ENCODE peak calls at places on chromosomes 1 and 21, in seven cellular contexts. U is C1 segment of cervical spinal cord; L is left ventricle myocardium inferior; K is ACHN; Z is germinal center; E is CD8-positive, alpha-beta T cell; O is RPMI7951. Y is an unnamed sample.

GRCh38 chr1:156106624-156107488 is 7.7 kb upstream of the LMNA start:
- DNase-seq in K (no peak), O (no peak), E (no peak), U (no peak), Z (no peak), L (no peak), Y (peak)

GRCh38 chr1:212432163-212432705 is 486 bp upstream of the NENF start:
- DNase-seq in Z (no peak), U (no peak), E (no peak), L (no peak), O (no peak), K (peak), Y (no peak)

GRCh38 chr1:116494745-116495144 is 76.1 kb downstream of the CD58 start:
- DNase-seq in E (no peak), O (no peak), U (no peak), K (no peak), Z (no peak), L (no peak), Y (no peak)

GRCh38 chr1:159282118-159282517 is 20.0 kb upstream of the FCER1A start:
- DNase-seq in O (peak), L (no peak), Z (no peak), U (no peak), K (no peak), E (no peak), Y (peak)

GRCh38 chr1:234960722-234961467 is 167.7 kb downstream of the TOMM20 start:
- DNase-seq in O (no peak), L (no peak), E (no peak), Z (no peak), K (no peak), U (no peak), Y (no peak)

GRCh38 chr1:24961961-24962861 is 32.1 kb upstream of the RUNX3 start:
- DNase-seq in L (no peak), U (no peak), K (no peak), E (no peak), Z (no peak), O (no peak), Y (peak)

GRCh38 chr21:34604556-34604955 is 10.4 kb downstream of the RCAN1 start:
- DNase-seq in U (no peak), Z (no peak), K (no peak), E (no peak), L (no peak), O (no peak), Y (no peak)

GRCh38 chr1:183319051-183319450 is 99.1 kb downstream of the NMNAT2 start:
- DNase-seq in O (no peak), Z (no peak), U (no peak), K (no peak), L (no peak), E (no peak), Y (no peak)

GRCh38 chr1:201560328-201561194 is 21.6 kb downstream of the NAV1 start:
- DNase-seq in E (no peak), Z (no peak), U (no peak), K (no peak), L (no peak), O (no peak), Y (no peak)

GRCh38 chr1:114457675-114458074 is 53.3 kb downstream of the TRIM33 start:
- DNase-seq in Z (no peak), U (no peak), L (no peak), K (no peak), O (no peak), E (no peak), Y (no peak)

GRCh38 chr1:167043752-167044488 is 46.3 kb downstream of the GPA33 start:
- DNase-seq in Z (peak), O (peak), L (peak), E (peak), U (no peak), K (peak), Y (peak)

GRCh38 chr1:2052096-2052569 is 1.9 kb downstream of the PRKCZ start:
- DNase-seq in U (no peak), Z (no peak), E (no peak), O (no peak), L (no peak), K (no peak), Y (no peak)

GRCh38 chr1:221759436-221759835 is 17.5 kb upstream of the DUSP10 start:
- DNase-seq in O (no peak), K (no peak), L (no peak), E (no peak), Z (no peak), U (no peak), Y (no peak)

GRCh38 chr1:201191723-201192477 is 1.3 kb downstream of the IGFN1 start:
- DNase-seq in O (peak), E (no peak), U (no peak), K (peak), Z (no peak), L (no peak), Y (no peak)

GRCh38 chr21:28776251-28776650 is 216.4 kb downstream of the LTN1 start:
- DNase-seq in U (no peak), E (no peak), Z (no peak), O (peak), L (no peak), K (no peak), Y (no peak)

GRCh38 chr1:56073614-56074356 is 505.6 kb downstream of the PLPP3 start:
- DNase-seq in K (no peak), Z (no peak), L (peak), U (peak), O (peak), E (no peak), Y (no peak)

GRCh38 chr1:226653311-226653921 is 85.7 kb downstream of the ITPKB start:
- DNase-seq in K (no peak), U (no peak), E (peak), L (peak), O (no peak), Z (no peak), Y (no peak)

GRCh38 chr1:47569681-47570470 is 132.0 kb downstream of the FOXD2 start:
- DNase-seq in L (no peak), K (peak), Z (no peak), O (peak), E (no peak), U (no peak), Y (peak)

GRCh38 chr21:36038701-36039497 is 21.4 kb downstream of the SETD4 start:
- DNase-seq in K (no peak), O (no peak), L (no peak), E (no peak), Z (no peak), U (no peak), Y (no peak)

GRCh38 chr1:89065077-89065868 is at the start of gene GBP1:
- DNase-seq in Z (peak), L (no peak), O (peak), K (peak), U (no peak), E (no peak), Y (no peak)

GRCh38 chr1:100536031-100536430 is 1.9 kb upstream of the GPR88 start:
- DNase-seq in L (no peak), E (no peak), O (no peak), Z (peak), U (no peak), K (no peak), Y (no peak)

GRCh38 chr1:29669912-29670311 is 433.6 kb downstream of the PTPRU start:
- DNase-seq in K (no peak), U (no peak), L (no peak), O (no peak), E (no peak), Z (no peak), Y (no peak)

GRCh38 chr21:27734146-27734545 is 767.3 kb upstream of the ADAMTS5 start:
- DNase-seq in E (no peak), O (no peak), L (no peak), K (no peak), U (no peak), Z (no peak), Y (no peak)

Y was measured in GM23338.